ENCODE peak calls at places on chromosomes 5 and 9, in five cellular contexts. R is fibroblast of lung; P is A673; W is left lung; C is CD8-positive, alpha-beta T cell. N is an unnamed sample.

GRCh38 chr9:132994410-132995120 is 16.1 kb downstream of the GFI1B start:
- DNase-seq in R (peak; percentile 35), P (no peak), W (no peak), C (no peak), N (no peak)

GRCh38 chr9:35108946-35109575 is 6.1 kb upstream of the STOML2 start:
- DNase-seq in R (no peak), P (no peak), W (no peak), C (no peak), N (no peak)

GRCh38 chr9:97564291-97565175 is 63.1 kb downstream of the TMOD1 start:
- DNase-seq in R (peak; percentile 79), P (peak; percentile 25), W (no peak), C (no peak), N (no peak)

GRCh38 chr9:117783828-117784227 is 79.6 kb downstream of the TLR4 start:
- DNase-seq in R (no peak), P (no peak), W (no peak), C (no peak), N (peak; percentile 43)

GRCh38 chr9:127112683-127113539 is 9.5 kb downstream of the ANGPTL2 start:
- DNase-seq in R (no peak), P (no peak), W (no peak), C (no peak), N (no peak)

GRCh38 chr9:120902286-120902685 is 24.3 kb downstream of the TRAF1 start:
- DNase-seq in R (no peak), P (no peak), W (no peak), C (no peak), N (no peak)

GRCh38 chr9:16180546-16180945 is 627.7 kb downstream of the CCDC171 start:
- DNase-seq in R (no peak), P (no peak), W (no peak), C (no peak), N (no peak)

GRCh38 chr5:155689403-155689802 is 637.6 kb upstream of the SGCD start:
- DNase-seq in R (no peak), P (peak; percentile 0), W (no peak), C (no peak), N (no peak)

GRCh38 chr9:91415290-91415689 is 8.3 kb downstream of the NFIL3 start:
- DNase-seq in R (no peak), P (no peak), W (no peak), C (no peak), N (no peak)

GRCh38 chr9:98536542-98537173 is 172.1 kb downstream of the GABBR2 start:
- DNase-seq in R (no peak), P (peak; percentile 29), W (no peak), C (no peak), N (no peak)

GRCh38 chr5:93610581-93611167 is 27.7 kb downstream of the NR2F1 start:
- DNase-seq in R (no peak), P (no peak), W (no peak), C (no peak), N (no peak)

GRCh38 chr9:36892279-36892678 is 141.8 kb downstream of the PAX5 start:
- DNase-seq in R (no peak), P (no peak), W (no peak), C (no peak), N (no peak)

GRCh38 chr9:124126571-124127289 is 115.2 kb downstream of the LHX2 start:
- DNase-seq in R (peak; percentile 69), P (peak; percentile 74), W (peak; percentile 91), C (peak; percentile 71), N (peak; percentile 66)

GRCh38 chr5:180782748-180783147 is 19.9 kb downstream of the MGAT1 start:
- DNase-seq in R (no peak), P (no peak), W (no peak), C (no peak), N (no peak)

GRCh38 chr9:3912817-3913216 is 387.0 kb upstream of the RFX3 start:
- DNase-seq in R (no peak), P (peak; percentile 65), W (no peak), C (no peak), N (no peak)

GRCh38 chr5:178340187-178340586 is 107.6 kb upstream of the PHYKPL start:
- DNase-seq in R (no peak), P (no peak), W (no peak), C (no peak), N (no peak)

GRCh38 chr9:99635032-99635431 is 186.7 kb upstream of the NR4A3 start:
- DNase-seq in R (peak; percentile 3), P (no peak), W (no peak), C (no peak), N (no peak)

GRCh38 chr9:89686134-89686533 is 81.3 kb downstream of the GADD45G start:
- DNase-seq in R (no peak), P (no peak), W (no peak), C (no peak), N (no peak)

GRCh38 chr5:181151146-181151545 is 3.8 kb downstream of the OR2V2 start:
- DNase-seq in R (peak; percentile 21), P (no peak), W (no peak), C (no peak), N (no peak)

GRCh38 chr5:174323878-174324281 is 278.4 kb downstream of the NSG2 start:
- DNase-seq in R (peak; percentile 60), P (peak; percentile 28), W (no peak), C (no peak), N (no peak)

GRCh38 chr9:131203438-131204219 is 72.7 kb downstream of the FAM78A start:
- DNase-seq in R (no peak), P (no peak), W (no peak), C (no peak), N (no peak)

GRCh38 chr9:6567140-6567591 is 78.4 kb downstream of the GLDC start:
- DNase-seq in R (peak; percentile 92), P (no peak), W (no peak), C (no peak), N (no peak)

GRCh38 chr5:115770466-115770865 is 46.0 kb downstream of the CDO1 start:
- DNase-seq in R (no peak), P (peak; percentile 16), W (no peak), C (no peak), N (no peak)

GRCh38 chr5:116472274-116472673 is 102.3 kb downstream of the SEMA6A start:
- DNase-seq in R (no peak), P (no peak), W (no peak), C (no peak), N (no peak)

GRCh38 chr9:76137941-76138340 is 247.5 kb downstream of the PCSK5 start:
- DNase-seq in R (peak; percentile 66), P (no peak), W (no peak), C (no peak), N (no peak)

GRCh38 chr5:176553260-176554085 is 4.3 kb downstream of the CDHR2 start:
- DNase-seq in R (no peak), P (no peak), W (no peak), C (no peak), N (no peak)

GRCh38 chr5:73487815-73488214 is 10.4 kb upstream of the BTF3 start:
- DNase-seq in R (no peak), P (no peak), W (no peak), C (no peak), N (no peak)
- H3K4me3 ChIP-seq in R (no peak overlapping the region), P (no peak overlapping the region), W (no peak overlapping the region), C (no peak overlapping the region), N (no peak overlapping the region)

GRCh38 chr9:129558063-129558550 is 62.8 kb downstream of the C9orf50 start:
- DNase-seq in R (no peak), P (no peak), W (no peak), C (no peak), N (no peak)
- H3K27ac ChIP-seq in R (no peak overlapping the region), P (peak overlapping the region; percentile 83), W (no peak overlapping the region), C (no peak overlapping the region), N (no peak overlapping the region)

GRCh38 chr5:96745025-96745424 is 62.7 kb downstream of the ERAP1 start:
- DNase-seq in R (no peak), P (no peak), W (no peak), C (no peak), N (no peak)

GRCh38 chr5:96743065-96743768 is 64.5 kb downstream of the ERAP1 start:
- DNase-seq in R (peak; percentile 35), P (peak; percentile 39), W (no peak), C (no peak), N (no peak)

GRCh38 chr5:96747718-96748117 is 60.0 kb downstream of the ERAP1 start:
- DNase-seq in R (no peak), P (no peak), W (no peak), C (no peak), N (no peak)

GRCh38 chr5:96743805-96744559 is 63.8 kb downstream of the ERAP1 start:
- DNase-seq in R (no peak), P (no peak), W (no peak), C (no peak), N (no peak)

DNA sequence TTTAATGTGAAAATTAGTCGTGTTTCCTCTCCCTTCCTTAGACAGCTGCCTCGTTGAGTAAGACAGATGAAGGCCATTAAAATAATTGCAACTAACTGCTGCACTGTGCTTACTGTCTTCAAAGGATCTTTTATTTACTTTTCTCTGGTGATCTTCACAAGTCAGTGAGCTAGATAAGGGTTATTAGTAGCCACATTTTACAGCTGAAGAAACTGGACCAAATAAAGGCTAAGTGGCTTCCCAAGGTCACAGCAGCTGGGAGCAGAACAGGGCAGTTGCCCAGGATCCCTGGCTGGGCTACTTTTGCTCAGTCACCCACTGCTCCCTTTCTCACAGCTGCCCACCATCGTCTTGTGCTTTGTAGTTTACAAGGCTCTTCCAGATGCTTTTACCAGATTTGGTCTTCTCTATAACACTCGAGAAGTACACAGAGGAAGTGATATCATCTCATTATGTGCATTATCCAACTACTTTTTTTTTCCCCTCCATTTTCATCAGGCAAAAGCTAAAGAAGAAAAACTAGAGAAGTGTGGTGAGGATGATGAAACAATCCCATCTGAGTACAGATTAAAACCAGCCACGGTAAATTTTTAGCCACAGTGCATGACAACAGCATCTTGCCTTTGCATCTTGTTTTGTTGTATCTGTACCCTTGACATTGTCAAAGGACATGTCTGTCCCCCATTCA is 61.8 kb downstream of the ERAP1 start:
- DNase-seq in R (no peak), P (peak; percentile 76), W (no peak), C (no peak), N (no peak)
- H3K4me1 ChIP-seq in R (no peaks in the 10 kb centered on the region), P (peaks cover 33% of the 10 kb centered on the region), W (peaks cover 45% of the 10 kb centered on the region), C (no peaks in the 10 kb centered on the region), N (no peaks in the 10 kb centered on the region)

DNA sequence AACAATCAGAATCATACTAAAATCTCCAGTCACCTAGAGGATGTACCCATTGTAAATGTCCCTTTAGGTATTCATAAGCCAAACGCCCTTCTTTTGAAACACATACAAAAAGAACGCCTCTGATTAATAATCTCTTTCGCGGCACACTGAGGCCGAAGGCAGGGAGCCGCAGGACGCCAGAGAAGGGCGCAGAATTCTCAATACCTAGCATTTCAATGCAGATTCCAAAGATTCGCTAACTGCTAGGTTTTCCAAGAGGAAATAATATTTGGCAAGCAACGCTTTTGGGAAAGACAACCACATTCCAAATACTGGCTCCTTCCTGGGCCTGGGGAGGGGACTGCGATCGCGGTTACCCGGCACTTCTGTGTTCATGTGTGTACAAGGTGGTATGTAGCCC is 203.3 kb downstream of the MEF2C start:
- DNase-seq in R (no peak), P (no peak), W (no peak), C (no peak), N (no peak)
- H3K4me3 ChIP-seq in R (no peak overlapping the region), P (peak overlapping the region; percentile 41), W (no peak overlapping the region), C (no peak overlapping the region), N (no peak overlapping the region)

GRCh38 chr5:172447646-172448365 is 6.5 kb downstream of the SH3PXD2B start:
- DNase-seq in R (no peak), P (no peak), W (peak; percentile 36), C (no peak), N (no peak)
- H3K27ac ChIP-seq in R (no peak overlapping the region), P (no peak overlapping the region), W (no peak overlapping the region), C (no peak overlapping the region), N (no peak overlapping the region)